ENCODE peak calls at places on chromosomes 11 and 22, in nine cellular contexts. Y, A, N, M, I, D, J, R and T are unnamed samples.

GRCh38 chr22:18065256-18065655 is 12.5 kb upstream of the PEX26 start:
- DNase-seq in Y (no peak), A (peak; percentile 29), N (no peak), M (no peak), I (no peak), D (no peak), J (no peak), R (no peak), T (no peak)

GRCh38 chr11:71241721-71242259 is 10.6 kb downstream of the SHANK2 start:
- DNase-seq in Y (no peak), A (no peak), N (no peak), M (no peak), I (no peak), D (no peak), J (no peak), R (no peak), T (no peak)

GRCh38 chr11:30830666-30831065 is 244.5 kb upstream of the MPPED2 start:
- DNase-seq in Y (no peak), A (no peak), N (no peak), M (no peak), I (no peak), D (no peak), J (no peak), R (no peak), T (no peak)

GRCh38 chr22:38566726-38567504 is 3.1 kb downstream of the DMC1 start:
- DNase-seq in Y (no peak), A (no peak), N (no peak), M (no peak), I (no peak), D (no peak), J (no peak), R (no peak), T (no peak)

GRCh38 chr22:25334091-25334490 is 114.7 kb downstream of the CRYBB2 start:
- DNase-seq in Y (no peak), A (no peak), N (peak; percentile 54), M (no peak), I (peak; percentile 41), D (no peak), J (peak; percentile 27), R (no peak), T (no peak)

GRCh38 chr22:28594784-28595324 is 84.8 kb downstream of the TTC28 start:
- DNase-seq in Y (peak; percentile 4), A (no peak), N (peak; percentile 30), M (peak; percentile 16), I (peak; percentile 41), D (peak; percentile 23), J (no peak), R (peak; percentile 49), T (peak; percentile 35)

GRCh38 chr11:69375316-69376154 is 81.6 kb downstream of the MYEOV start:
- DNase-seq in Y (no peak), A (peak; percentile 17), N (no peak), M (no peak), I (no peak), D (no peak), J (no peak), R (no peak), T (no peak)

GRCh38 chr11:1773131-1773510 is 9.4 kb upstream of the CTSD start:
- DNase-seq in Y (no peak), A (no peak), N (no peak), M (no peak), I (no peak), D (no peak), J (no peak), R (no peak), T (no peak)

GRCh38 chr11:99370557-99371200 is 349.9 kb downstream of the CNTN5 start:
- DNase-seq in Y (no peak), A (peak; percentile 54), N (no peak), M (peak; percentile 19), I (no peak), D (peak; percentile 23), J (no peak), R (peak; percentile 11), T (peak; percentile 56)

GRCh38 chr22:40979871-40980270 is 28.7 kb downstream of the RBX1 start:
- DNase-seq in Y (no peak), A (no peak), N (no peak), M (no peak), I (no peak), D (no peak), J (no peak), R (no peak), T (no peak)

GRCh38 chr22:26632422-26633155 is 10.8 kb downstream of the CRYBA4 start:
- DNase-seq in Y (no peak), A (no peak), N (no peak), M (no peak), I (no peak), D (no peak), J (no peak), R (no peak), T (no peak)

GRCh38 chr22:28132466-28132865 is 213.4 kb upstream of the PITPNB start:
- DNase-seq in Y (no peak), A (no peak), N (no peak), M (no peak), I (no peak), D (no peak), J (no peak), R (no peak), T (no peak)

GRCh38 chr11:119666463-119667131 is 62.4 kb downstream of the NECTIN1 start:
- DNase-seq in Y (peak; percentile 18), A (peak; percentile 85), N (peak; percentile 89), M (no peak), I (peak; percentile 86), D (peak; percentile 10), J (peak; percentile 62), R (no peak), T (no peak)

GRCh38 chr11:46889689-46890475 is 28.5 kb downstream of the LRP4 start:
- DNase-seq in Y (peak; percentile 40), A (peak; percentile 62), N (peak; percentile 83), M (no peak), I (peak; percentile 83), D (peak; percentile 39), J (peak; percentile 79), R (no peak), T (peak; percentile 7)
- TF ChIP-seq CTCF in Y (peak; percentile 89), A (peak; percentile 86), N (peak; percentile 73), M (peak; percentile 79), I (peak; percentile 78), D (peak; percentile 90), J (peak; percentile 80), R (peak; percentile 88), T (peak; percentile 90)

GRCh38 chr11:130272336-130272735 is 42.4 kb downstream of the ZBTB44 start:
- DNase-seq in Y (no peak), A (no peak), N (no peak), M (no peak), I (no peak), D (no peak), J (no peak), R (no peak), T (no peak)
- TF ChIP-seq CTCF in Y (no peak), A (no peak), N (no peak), M (no peak), I (no peak), D (no peak), J (no peak), R (no peak), T (no peak)

DNA sequence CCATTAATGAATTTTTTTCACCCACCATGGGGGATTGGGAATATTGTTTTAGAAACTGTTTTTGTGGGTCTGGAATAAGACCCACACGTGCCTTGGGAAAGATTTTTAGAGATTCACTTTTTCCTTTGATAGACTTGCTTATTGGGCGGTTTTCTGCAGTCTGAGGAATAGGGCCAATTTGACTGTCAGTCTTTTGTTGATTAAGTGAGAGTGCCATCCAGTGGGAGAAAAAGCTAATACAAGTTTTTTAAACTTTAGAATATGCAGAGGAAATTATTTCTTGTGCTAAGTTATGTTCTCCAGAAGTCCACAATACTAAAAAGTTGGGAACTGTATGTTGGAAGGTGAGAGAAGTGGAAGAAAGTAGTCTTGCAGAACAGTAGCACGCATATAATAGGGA is 56.1 kb downstream of the PRMT3 start:
- DNase-seq in Y (no peak), A (no peak), N (no peak), M (no peak), I (no peak), D (no peak), J (no peak), R (no peak), T (peak; percentile 0)
- TF ChIP-seq CTCF in Y (peak; percentile 40), A (no peak), N (no peak), M (peak; percentile 47), I (peak; percentile 30), D (peak; percentile 51), J (peak; percentile 32), R (peak; percentile 36), T (peak; percentile 49)

DNA sequence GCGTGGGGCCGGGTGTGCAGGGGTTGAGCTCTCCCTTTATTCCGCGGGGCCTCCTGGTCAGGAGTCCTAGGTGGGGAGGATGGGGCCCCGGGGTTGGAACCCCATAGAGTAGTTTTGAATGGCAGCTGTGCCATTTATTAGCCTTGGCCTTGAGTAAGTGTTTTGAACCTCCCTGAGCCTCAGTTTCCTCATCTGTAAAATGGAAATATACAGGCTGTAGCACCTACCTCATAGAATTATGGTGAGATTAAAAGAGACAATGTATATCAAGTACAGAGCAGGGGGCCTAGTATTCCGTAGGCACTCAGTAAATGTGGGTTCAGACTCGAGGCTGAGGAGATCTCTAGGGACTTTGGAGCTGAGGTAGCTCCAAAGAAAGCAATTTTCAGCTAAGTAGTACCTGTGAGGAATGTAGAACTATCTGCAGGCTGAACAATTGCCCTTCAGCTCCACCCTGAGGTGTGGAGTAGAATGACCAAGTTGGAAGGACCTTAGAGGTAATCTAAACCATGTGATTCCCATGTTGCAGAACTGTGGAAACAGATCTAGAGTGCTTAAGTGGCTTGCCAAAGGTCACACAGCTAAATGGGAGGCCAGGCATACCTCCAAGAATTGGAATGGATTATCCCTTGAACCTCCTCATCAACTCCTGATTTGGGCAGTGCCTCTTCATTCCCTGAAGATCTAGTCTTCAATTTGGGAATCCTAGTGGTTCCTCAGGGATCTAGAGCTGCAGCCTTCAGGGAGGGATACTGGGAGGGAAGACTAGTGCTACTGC is 675 bp downstream of the PGAP2 start:
- DNase-seq in Y (no peak), A (no peak), N (peak; percentile 86), M (no peak), I (peak; percentile 78), D (no peak), J (peak; percentile 47), R (no peak), T (peak; percentile 53)
- TF ChIP-seq CTCF in Y (peak; percentile 68), A (no peak), N (peak; percentile 30), M (peak; percentile 50), I (peak; percentile 64), D (peak; percentile 40), J (peak; percentile 67), R (peak; percentile 43), T (peak; percentile 60)

GRCh38 chr11:5473921-5474320 is 14.6 kb upstream of the OR52D1 start:
- DNase-seq in Y (no peak), A (no peak), N (no peak), M (no peak), I (no peak), D (no peak), J (no peak), R (no peak), T (no peak)

GRCh38 chr11:5476184-5476819 is 12.2 kb upstream of the OR52D1 start:
- DNase-seq in Y (peak; percentile 13), A (no peak), N (peak; percentile 65), M (peak; percentile 2), I (peak; percentile 68), D (peak; percentile 7), J (peak; percentile 27), R (peak; percentile 8), T (no peak)
- TF ChIP-seq CTCF in Y (peak; percentile 78), A (no peak), N (peak; percentile 71), M (peak; percentile 78), I (peak; percentile 83), D (peak; percentile 90), J (peak; percentile 74), R (peak; percentile 80), T (peak; percentile 88)

GRCh38 chr11:61532136-61533038 is 23.8 kb downstream of the LRRC10B start:
- DNase-seq in Y (no peak), A (no peak), N (peak; percentile 84), M (no peak), I (peak; percentile 85), D (no peak), J (peak; percentile 38), R (no peak), T (no peak)
- TF ChIP-seq CTCF in Y (peak; percentile 97), A (no peak), N (peak; percentile 88), M (peak; percentile 84), I (peak; percentile 87), D (peak; percentile 77), J (peak; percentile 68), R (peak; percentile 78), T (peak; percentile 97)